ENCODE peak calls at places on chromosome 19, in four cellular contexts. D is neural progenitor cell, Q is GM12865, U is HL-60. X is an unnamed sample.

GRCh38 chr19:51784922-51785690 is 9.9 kb upstream of the FPR3 start:
- DNase-seq in U (peak; percentile 49), D (no peak), Q (peak; percentile 37), X (no peak)

GRCh38 chr19:4534836-4535658 is at the start of gene PLIN5:
- DNase-seq in U (peak; percentile 20), Q (peak; percentile 63), D (peak; percentile 95), X (no peak)

GRCh38 chr19:10219678-10220077 is 11.5 kb downstream of the S1PR2 start:
- DNase-seq in U (peak; percentile 61), D (peak; percentile 26), Q (peak; percentile 95), X (no peak)

GRCh38 chr19:56142087-56142787 is 1.1 kb downstream of the ZNF444 start:
- DNase-seq in U (no peak), D (no peak), Q (no peak), X (no peak)

GRCh38 chr19:52451241-52451640 is 2.1 kb upstream of the ZNF578 start:
- DNase-seq in Q (no peak), D (no peak), U (no peak), X (no peak)

GRCh38 chr19:18046066-18046718 is 38.2 kb downstream of the ARRDC2 start:
- DNase-seq in Q (no peak), D (no peak), U (no peak), X (no peak)

GRCh38 chr19:46296722-46297431 is at the start of gene HIF3A:
- DNase-seq in Q (no peak), D (peak; percentile 98), U (no peak), X (no peak)

GRCh38 chr19:18495204-18495911 is 26.5 kb downstream of the ELL start:
- DNase-seq in D (peak; percentile 62), U (no peak), Q (no peak), X (no peak)

GRCh38 chr19:38252385-38252784 is 3.8 kb downstream of the PPP1R14A start:
- DNase-seq in D (no peak), Q (no peak), U (no peak), X (no peak)

GRCh38 chr19:7257148-7258041 is 36.8 kb downstream of the INSR start:
- DNase-seq in D (no peak), U (peak; percentile 50), Q (no peak), X (no peak)

GRCh38 chr19:21023901-21024300 is 3.4 kb downstream of the ZNF430 start:
- DNase-seq in Q (no peak), D (no peak), U (no peak), X (no peak)

GRCh38 chr19:21022996-21023395 is 2.5 kb downstream of the ZNF430 start:
- DNase-seq in Q (peak; percentile 34), D (no peak), U (no peak), X (no peak)

GRCh38 chr19:21020298-21021227 is at the start of gene ZNF430:
- DNase-seq in U (peak; percentile 98), Q (peak; percentile 99), D (peak; percentile 98), X (peak; percentile 64)
- H3K4me3 ChIP-seq in U (peak within 1 kb of the TSS; percentile 91), Q (peak within 1 kb of the TSS; percentile 84), D (peak within 1 kb of the TSS; percentile 81), X (peak within 1 kb of the TSS; percentile 83)

GRCh38 chr19:34171877-34172660 is at the start of gene LSM14A:
- DNase-seq in Q (peak; percentile 96), D (peak; percentile 97), U (peak; percentile 86), X (no peak)

GRCh38 chr19:34171539-34171876 is 796 bp upstream of the LSM14A start:
- DNase-seq in Q (no peak), D (no peak), U (no peak), X (no peak)

GRCh38 chr19:34173145-34173956 is 1.0 kb downstream of the LSM14A start:
- DNase-seq in Q (peak; percentile 36), D (peak; percentile 76), U (peak; percentile 37), X (no peak)

GRCh38 chr19:34176581-34176980 is 4.3 kb downstream of the LSM14A start:
- DNase-seq in Q (no peak), U (no peak), D (no peak), X (no peak)

GRCh38 chr19:34172661-34173144 is 399 bp downstream of the LSM14A start:
- DNase-seq in U (no peak), Q (peak; percentile 33), D (peak; percentile 90), X (no peak)
- TF ChIP-seq CTCF in U (no peak), Q (no peak), D (no peak), X (no peak)

GRCh38 chr19:19539738-19540703 is 2.0 kb downstream of the CILP2 start:
- DNase-seq in Q (peak; percentile 74), D (peak; percentile 59), U (no peak), X (no peak)

GRCh38 chr19:19538767-19539166 is 702 bp downstream of the CILP2 start:
- DNase-seq in D (no peak), Q (no peak), U (no peak), X (no peak)

GRCh38 chr19:19541572-19541971 is 3.5 kb downstream of the CILP2 start:
- DNase-seq in U (no peak), Q (no peak), D (no peak), X (no peak)

GRCh38 chr19:19542507-19542906 is 4.4 kb downstream of the CILP2 start:
- DNase-seq in U (peak; percentile 95), D (no peak), Q (no peak), X (no peak)

DNA sequence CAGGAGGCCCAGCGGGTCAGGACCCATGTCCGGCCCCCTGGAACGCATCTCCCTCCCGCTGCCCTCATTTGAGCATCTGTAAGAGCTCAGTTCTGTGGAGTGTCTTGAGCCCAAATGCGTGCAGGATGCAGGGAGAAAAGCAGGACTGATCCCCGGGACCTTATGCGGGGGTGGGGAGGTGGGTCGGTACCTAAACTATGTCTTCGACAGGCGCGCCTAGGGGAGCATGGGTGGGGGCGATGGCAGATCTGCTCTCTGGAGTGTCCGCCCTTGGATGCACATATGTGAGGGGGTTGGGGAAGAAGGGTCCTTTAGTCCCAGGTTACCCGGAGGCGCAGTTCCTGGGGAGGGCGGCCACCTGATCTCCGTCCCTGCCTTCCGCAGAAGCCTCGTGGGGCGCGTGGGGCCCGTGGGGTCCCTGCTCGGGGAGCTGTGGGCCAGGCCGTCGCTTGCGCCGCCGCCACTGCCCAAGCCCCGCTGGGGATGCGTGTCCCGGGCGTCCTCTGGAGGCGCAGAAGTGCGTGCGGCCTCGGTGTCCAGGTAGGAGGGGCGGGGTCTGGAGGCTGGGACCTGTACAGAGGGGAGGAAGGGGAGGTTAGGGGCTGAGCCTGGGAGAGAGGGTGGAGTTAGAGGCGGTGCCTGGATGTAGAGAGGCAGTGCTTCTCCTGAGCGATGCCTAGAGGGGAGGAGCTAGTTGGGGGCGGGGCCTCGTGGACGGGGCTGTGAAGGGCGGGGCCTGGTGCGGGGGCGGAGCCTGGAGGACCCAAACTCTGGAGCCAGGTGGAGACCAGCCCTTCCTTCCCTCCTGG is 2.8 kb downstream of the CILP2 start:
- DNase-seq in D (peak; percentile 76), Q (peak; percentile 75), U (peak; percentile 49), X (no peak)
- H3K4me3 ChIP-seq in D (no peak overlapping the region), Q (no peak overlapping the region), U (no peak overlapping the region), X (peak overlapping the region; percentile 0)

GRCh38 chr19:2578911-2579677 is 103.2 kb downstream of the GADD45B start:
- DNase-seq in U (peak; percentile 75), Q (peak; percentile 65), D (peak; percentile 93), X (peak; percentile 65)
- TF ChIP-seq CTCF in U (peak; percentile 77), Q (peak; percentile 44), D (peak; percentile 94), X (peak; percentile 98)

GRCh38 chr19:48511321-48511731 is 309 bp downstream of the LMTK3 start:
- DNase-seq in U (no peak), Q (no peak), D (peak; percentile 38), X (no peak)
- H3K4me3 ChIP-seq in U (no peak overlapping the region), Q (no peak overlapping the region), D (peak overlapping the region; percentile 52), X (peak overlapping the region; percentile 50)

GRCh38 chr19:12983561-12984142 is 11.6 kb upstream of the NFIX start:
- DNase-seq in U (peak; percentile 58), Q (peak; percentile 78), D (peak; percentile 91), X (no peak)

GRCh38 chr19:12984143-12984627 is 11.1 kb upstream of the NFIX start:
- DNase-seq in Q (no peak), U (no peak), D (no peak), X (no peak)

GRCh38 chr19:12984683-12985048 is 10.6 kb upstream of the NFIX start:
- DNase-seq in U (no peak), Q (no peak), D (no peak), X (no peak)

GRCh38 chr19:12986726-12987125 is 8.5 kb upstream of the NFIX start:
- DNase-seq in D (no peak), Q (no peak), U (no peak), X (no peak)

GRCh38 chr19:12985049-12985776 is 10.1 kb upstream of the NFIX start:
- DNase-seq in U (no peak), Q (peak; percentile 43), D (peak; percentile 36), X (no peak)
- TF ChIP-seq CTCF in U (no peak), Q (no peak), D (no peak), X (no peak)

GRCh38 chr19:8596168-8596567 is 14.3 kb downstream of the ADAMTS10 start:
- DNase-seq in U (no peak), D (no peak), Q (no peak), X (no peak)
- H3K4me3 ChIP-seq in U (no peak overlapping the region), D (no peak overlapping the region), Q (no peak overlapping the region), X (no peak overlapping the region)

DNA sequence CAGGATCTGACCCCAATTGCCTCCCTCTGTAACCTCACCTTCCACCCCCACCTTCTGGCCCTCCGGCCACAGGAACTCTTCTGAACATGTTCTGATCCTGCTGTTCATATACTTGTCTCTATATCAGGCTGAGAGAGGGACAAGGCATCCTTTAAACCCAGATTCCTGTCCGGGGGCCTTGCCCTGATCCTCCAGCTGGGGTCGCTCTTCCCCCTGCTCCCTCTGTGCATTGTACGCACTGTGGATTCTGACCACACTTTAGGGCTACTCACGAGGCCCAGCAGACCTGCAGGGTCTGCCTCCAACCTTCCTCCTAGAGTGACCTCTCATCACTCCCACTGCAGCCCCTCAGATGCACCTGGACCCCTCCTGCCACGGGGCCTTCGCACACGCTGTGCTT is 269.3 kb downstream of the UQCRFS1 start:
- DNase-seq in U (no peak), D (peak; percentile 12), Q (no peak), X (no peak)
- TF ChIP-seq CTCF in U (no peak), D (peak; percentile 43), Q (peak; percentile 14), X (no peak)

GRCh38 chr19:3154957-3155736 is 19.3 kb downstream of the GNA15 start:
- DNase-seq in U (peak; percentile 75), Q (peak; percentile 96), D (no peak), X (peak; percentile 97)
- H3K4me3 ChIP-seq in U (no peak overlapping the region), Q (peak overlapping the region; percentile 45), D (no peak overlapping the region), X (no peak overlapping the region)

GRCh38 chr19:35978271-35978670 is 16.7 kb upstream of the SDHAF1 start:
- DNase-seq in Q (no peak), D (no peak), U (no peak), X (no peak)

GRCh38 chr19:35973487-35973886 is 21.5 kb upstream of the SDHAF1 start:
- DNase-seq in Q (no peak), U (no peak), D (no peak), X (no peak)

GRCh38 chr19:35978832-35979365 is 16.1 kb upstream of the SDHAF1 start:
- DNase-seq in D (no peak), Q (no peak), U (no peak), X (no peak)

GRCh38 chr19:35975608-35976214 is 19.3 kb upstream of the SDHAF1 start:
- DNase-seq in U (no peak), D (peak; percentile 83), Q (no peak), X (no peak)

GRCh38 chr19:35977446-35978222 is 17.4 kb upstream of the SDHAF1 start:
- DNase-seq in Q (peak; percentile 59), D (peak; percentile 79), U (peak; percentile 36), X (no peak)
- TF ChIP-seq CTCF in Q (peak; percentile 28), D (peak; percentile 56), U (no peak), X (no peak)